ENCODE peak calls at places on chromosomes 11 and 22, in ten cellular contexts. M, Q, X, W, Y, P, R, F, I and T are unnamed samples.

GRCh38 chr11:95924414-95924760 is 480 bp upstream of the MTMR2 start:
- DNase-seq in M (peak; percentile 16), Q (no peak), X (no peak), W (no peak), Y (no peak), P (no peak), R (no peak), F (no peak), I (no peak), T (no peak)

GRCh38 chr11:12224537-12224893 is 114.1 kb downstream of the MICAL2 start:
- DNase-seq in M (no peak), Q (no peak), X (peak; percentile 78), W (no peak), Y (peak; percentile 90), P (peak; percentile 63), R (peak; percentile 64), F (peak; percentile 83), I (peak; percentile 75), T (peak; percentile 93)

GRCh38 chr11:44424841-44425240 is 114.9 kb upstream of the ALX4 start:
- DNase-seq in M (no peak), Q (no peak), X (no peak), W (no peak), Y (no peak), P (no peak), R (no peak), F (no peak), I (no peak), T (no peak)

GRCh38 chr22:46064236-46064965 is 85.9 kb upstream of the PPARA start:
- DNase-seq in M (no peak), Q (peak; percentile 48), X (peak; percentile 23), W (peak; percentile 36), Y (peak; percentile 33), P (no peak), R (peak; percentile 28), F (no peak), I (peak; percentile 17), T (no peak)

GRCh38 chr22:45922256-45922655 is 54.7 kb downstream of the WNT7B start:
- DNase-seq in M (no peak), Q (no peak), X (no peak), W (no peak), Y (no peak), P (no peak), R (no peak), F (no peak), I (no peak), T (no peak)

GRCh38 chr11:117769530-117769929 is 27.5 kb downstream of the DSCAML1 start:
- DNase-seq in M (no peak), Q (no peak), X (no peak), W (no peak), Y (no peak), P (no peak), R (no peak), F (no peak), I (no peak), T (no peak)

GRCh38 chr11:10540546-10540914 is 457 bp downstream of the RNF141 start:
- DNase-seq in M (no peak), Q (no peak), X (peak; percentile 61), W (no peak), Y (peak; percentile 62), P (peak; percentile 25), R (peak; percentile 51), F (no peak), I (peak; percentile 62), T (no peak)

GRCh38 chr11:128488471-128488870 is 98.9 kb downstream of the ETS1 start:
- DNase-seq in M (no peak), Q (no peak), X (no peak), W (no peak), Y (no peak), P (no peak), R (peak; percentile 50), F (no peak), I (no peak), T (peak; percentile 42)

GRCh38 chr11:75783416-75784084 is 15.0 kb downstream of the DGAT2 start:
- DNase-seq in M (no peak), Q (no peak), X (no peak), W (no peak), Y (no peak), P (no peak), R (no peak), F (no peak), I (no peak), T (no peak)

GRCh38 chr11:2930705-2931415 is 1.6 kb upstream of the PHLDA2 start:
- DNase-seq in M (peak; percentile 90), Q (peak; percentile 94), X (peak; percentile 69), W (no peak), Y (peak; percentile 91), P (no peak), R (no peak), F (no peak), I (peak; percentile 71), T (peak; percentile 71)

GRCh38 chr11:134313821-134314607 is 17.8 kb upstream of the GLB1L2 start:
- DNase-seq in M (no peak), Q (no peak), X (no peak), W (no peak), Y (no peak), P (no peak), R (no peak), F (no peak), I (no peak), T (no peak)

GRCh38 chr11:24496371-24496727 is 504 bp upstream of the LUZP2 start:
- DNase-seq in M (no peak), Q (no peak), X (no peak), W (no peak), Y (no peak), P (no peak), R (no peak), F (no peak), I (no peak), T (no peak)

GRCh38 chr22:17063372-17064106 is 21.3 kb upstream of the IL17RA start:
- DNase-seq in M (no peak), Q (no peak), X (peak; percentile 50), W (peak; percentile 38), Y (peak; percentile 87), P (peak; percentile 29), R (no peak), F (no peak), I (no peak), T (no peak)

GRCh38 chr11:1827095-1827797 is 7.5 kb upstream of the SYT8 start:
- DNase-seq in M (peak; percentile 41), Q (peak; percentile 73), X (peak; percentile 92), W (no peak), Y (peak; percentile 90), P (peak; percentile 38), R (peak; percentile 15), F (no peak), I (peak; percentile 64), T (peak; percentile 90)

GRCh38 chr11:73047773-73048371 is 94.2 kb downstream of the FCHSD2 start:
- DNase-seq in M (no peak), Q (no peak), X (no peak), W (no peak), Y (no peak), P (no peak), R (no peak), F (no peak), I (no peak), T (no peak)
- TF ChIP-seq POLR2A in M (no peak), Q (no peak), X (no peak), W (no peak), Y (no peak), P (no peak), R (no peak), F (no peak), I (no peak), T (no peak)

GRCh38 chr22:31029276-31029675 is 51.8 kb upstream of the SMTN start:
- DNase-seq in M (no peak), Q (no peak), X (no peak), W (no peak), Y (no peak), P (no peak), R (no peak), F (no peak), I (no peak), T (no peak)
- TF ChIP-seq POLR2A in M (no peak), Q (no peak), X (no peak), W (no peak), Y (no peak), P (no peak), R (no peak), F (no peak), I (no peak), T (no peak)

DNA sequence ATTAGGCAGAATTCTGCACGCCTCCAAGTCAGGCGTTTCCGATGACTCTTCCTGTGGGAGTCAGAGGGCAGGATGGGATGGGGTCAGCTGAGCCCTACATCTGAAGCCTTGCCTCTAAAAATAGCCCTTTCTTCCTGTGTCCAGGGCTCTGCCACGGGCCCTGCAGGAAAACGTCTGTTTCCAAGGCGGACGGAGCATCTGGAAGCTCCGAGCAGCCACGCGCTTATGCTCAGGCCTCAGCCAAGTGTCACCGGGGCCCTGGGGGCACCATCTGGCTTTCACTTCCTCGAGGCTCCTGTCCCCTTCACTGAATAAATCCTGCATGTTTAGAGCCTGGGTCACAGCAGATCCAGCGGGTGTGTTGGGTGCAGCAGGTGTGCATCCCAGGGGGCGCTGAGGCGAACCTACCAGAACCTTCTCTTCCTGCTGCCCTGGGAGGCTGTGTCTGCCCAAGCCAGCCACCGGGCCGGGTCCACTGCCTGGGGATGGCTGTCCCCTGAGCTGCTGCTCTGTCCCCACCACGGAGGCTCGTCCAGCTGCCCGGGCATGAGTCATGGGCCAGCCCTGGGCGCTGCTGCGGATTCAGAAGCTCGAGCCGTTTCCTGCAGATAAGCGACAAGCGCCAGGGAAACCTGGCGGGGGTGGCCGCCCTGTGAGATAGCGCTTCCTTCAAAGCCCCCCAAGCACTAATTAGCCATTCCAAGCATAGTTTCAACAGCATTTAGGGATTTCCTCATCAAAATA is 32.0 kb upstream of the LINC01488 start:
- DNase-seq in M (no peak), Q (no peak), X (no peak), W (no peak), Y (peak; percentile 69), P (no peak), R (peak; percentile 37), F (no peak), I (peak; percentile 62), T (peak; percentile 82)
- TF ChIP-seq POLR2A in M (no peak), Q (no peak), X (no peak), W (no peak), Y (no peak), P (no peak), R (no peak), F (no peak), I (no peak), T (no peak)

DNA sequence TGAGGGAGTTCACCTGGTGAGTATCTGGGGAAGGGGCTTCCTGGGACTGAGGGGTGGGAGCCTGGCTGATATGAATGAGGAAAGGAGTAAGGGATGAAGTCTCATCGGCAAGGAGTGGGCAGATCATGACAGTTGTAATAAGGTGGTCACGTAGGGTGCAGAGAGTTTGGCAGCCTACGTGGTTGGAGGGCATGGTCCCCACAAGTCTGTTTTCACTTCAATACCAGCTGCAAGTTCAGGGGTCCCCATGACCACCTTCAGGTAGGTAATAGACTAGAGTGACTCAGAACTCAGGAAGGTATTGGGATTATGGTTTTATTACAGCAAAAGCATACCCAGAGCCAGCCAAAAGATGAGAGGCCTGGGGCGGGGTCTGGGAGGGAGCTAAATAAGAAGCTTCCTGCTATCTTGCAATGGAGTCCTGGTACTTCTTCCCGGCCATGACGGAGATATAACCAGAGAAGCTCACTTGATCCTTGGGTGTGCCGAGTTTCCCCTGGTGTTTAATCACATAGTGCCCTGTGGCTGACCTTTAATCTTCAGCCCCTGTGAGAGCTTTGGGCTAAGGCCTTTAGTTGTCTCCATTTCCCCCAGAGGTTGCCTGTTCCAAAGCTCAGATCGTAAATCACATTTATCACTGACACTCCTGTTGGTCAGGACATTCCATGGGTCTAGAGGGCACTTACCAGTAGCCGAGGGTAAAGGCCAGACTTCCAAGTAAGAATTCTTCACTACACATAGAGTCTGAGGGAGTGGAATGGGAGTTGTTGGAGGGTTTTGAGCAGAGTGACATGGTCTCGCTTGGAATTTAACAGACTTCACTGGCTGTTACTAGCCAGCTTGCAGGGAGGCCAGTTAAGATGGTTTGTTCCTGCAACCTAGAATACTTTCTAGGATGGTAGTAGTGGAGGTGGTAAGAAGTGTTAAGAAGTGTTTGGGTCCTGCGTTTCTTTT is 9.1 kb downstream of the SLC3A2 start:
- DNase-seq in M (peak; percentile 71), Q (peak; percentile 68), X (no peak), W (no peak), Y (no peak), P (no peak), R (no peak), F (no peak), I (peak; percentile 62), T (no peak)
- TF ChIP-seq POLR2A in M (peak; percentile 7), Q (no peak), X (no peak), W (no peak), Y (no peak), P (no peak), R (no peak), F (no peak), I (no peak), T (no peak)